ENCODE peak calls at places on chromosomes 4 and X, in seven cellular contexts. One of them, this sample, is unnamed.

GRCh38 chrX:37876716-37877115 is 29.3 kb upstream of the DYNLT3 start:
- DNase-seq in GM20000: no peak
- DNase-seq in colonic mucosa: no peak
- DNase-seq in activated naive CD4-positive, alpha-beta T cell: no peak
- DNase-seq in breast epithelium: no peak
- DNase-seq in stimulated activated CD8-positive, alpha-beta memory T cell treated with anti-CD3 and anti-CD28 coated beads, Interleukin-4, amount 100 ng/mL, for 24 hours: no peak
- DNase-seq in H7: no peak
- DNase-seq in this sample: no peak

GRCh38 chr4:74543983-74544382 is 99.0 kb downstream of the AREG start:
- DNase-seq in GM20000: no peak
- DNase-seq in colonic mucosa: no peak
- DNase-seq in activated naive CD4-positive, alpha-beta T cell: no peak
- DNase-seq in breast epithelium: no peak
- DNase-seq in stimulated activated CD8-positive, alpha-beta memory T cell treated with anti-CD3 and anti-CD28 coated beads, Interleukin-4, amount 100 ng/mL, for 24 hours: no peak
- DNase-seq in H7: no peak
- DNase-seq in this sample: peak

GRCh38 chr4:156615066-156615514 is 356.5 kb downstream of the PDGFC start:
- DNase-seq in GM20000: no peak
- DNase-seq in colonic mucosa: no peak
- DNase-seq in activated naive CD4-positive, alpha-beta T cell: no peak
- DNase-seq in breast epithelium: peak
- DNase-seq in stimulated activated CD8-positive, alpha-beta memory T cell treated with anti-CD3 and anti-CD28 coated beads, Interleukin-4, amount 100 ng/mL, for 24 hours: no peak
- DNase-seq in H7: no peak
- DNase-seq in this sample: peak

GRCh38 chr4:113831469-113831868 is 69.9 kb upstream of the CAMK2D start:
- DNase-seq in GM20000: no peak
- DNase-seq in colonic mucosa: no peak
- DNase-seq in activated naive CD4-positive, alpha-beta T cell: no peak
- DNase-seq in breast epithelium: no peak
- DNase-seq in stimulated activated CD8-positive, alpha-beta memory T cell treated with anti-CD3 and anti-CD28 coated beads, Interleukin-4, amount 100 ng/mL, for 24 hours: no peak
- DNase-seq in H7: no peak
- DNase-seq in this sample: no peak

GRCh38 chrX:135521405-135522131 is 1.1 kb downstream of the INTS6L start:
- DNase-seq in GM20000: peak
- DNase-seq in colonic mucosa: peak
- DNase-seq in activated naive CD4-positive, alpha-beta T cell: peak
- DNase-seq in breast epithelium: peak
- DNase-seq in stimulated activated CD8-positive, alpha-beta memory T cell treated with anti-CD3 and anti-CD28 coated beads, Interleukin-4, amount 100 ng/mL, for 24 hours: peak
- DNase-seq in H7: peak
- DNase-seq in this sample: peak

GRCh38 chr4:10096976-10097330 is 19.6 kb downstream of the WDR1 start:
- DNase-seq in GM20000: no peak
- DNase-seq in colonic mucosa: no peak
- DNase-seq in activated naive CD4-positive, alpha-beta T cell: no peak
- DNase-seq in breast epithelium: no peak
- DNase-seq in stimulated activated CD8-positive, alpha-beta memory T cell treated with anti-CD3 and anti-CD28 coated beads, Interleukin-4, amount 100 ng/mL, for 24 hours: no peak
- DNase-seq in H7: no peak
- DNase-seq in this sample: no peak

GRCh38 chr4:13656569-13656988 is 29.1 kb upstream of the BOD1L1 start:
- DNase-seq in GM20000: peak
- DNase-seq in colonic mucosa: peak
- DNase-seq in activated naive CD4-positive, alpha-beta T cell: peak
- DNase-seq in breast epithelium: peak
- DNase-seq in stimulated activated CD8-positive, alpha-beta memory T cell treated with anti-CD3 and anti-CD28 coated beads, Interleukin-4, amount 100 ng/mL, for 24 hours: peak
- DNase-seq in H7: peak
- DNase-seq in this sample: peak

GRCh38 chrX:123854329-123854728 is 5.5 kb upstream of the XIAP start:
- DNase-seq in GM20000: no peak
- DNase-seq in colonic mucosa: no peak
- DNase-seq in activated naive CD4-positive, alpha-beta T cell: no peak
- DNase-seq in breast epithelium: no peak
- DNase-seq in stimulated activated CD8-positive, alpha-beta memory T cell treated with anti-CD3 and anti-CD28 coated beads, Interleukin-4, amount 100 ng/mL, for 24 hours: no peak
- DNase-seq in H7: no peak
- DNase-seq in this sample: peak

GRCh38 chrX:143536176-143536575 is 18.9 kb upstream of the SPANXN3 start:
- DNase-seq in GM20000: no peak
- DNase-seq in colonic mucosa: no peak
- DNase-seq in activated naive CD4-positive, alpha-beta T cell: no peak
- DNase-seq in breast epithelium: no peak
- DNase-seq in stimulated activated CD8-positive, alpha-beta memory T cell treated with anti-CD3 and anti-CD28 coated beads, Interleukin-4, amount 100 ng/mL, for 24 hours: no peak
- DNase-seq in H7: no peak
- DNase-seq in this sample: no peak

This sample was measured in HFFc6.